ENCODE peak calls at places on chromosomes 3 and 15, in ten cellular contexts. N is progenitor cell of endocrine pancreas; L is AG09319; Z is Daoy; Y is kidney epithelial cell; Q is renal cortical epithelial cell; H is stimulated activated CD4-positive, alpha-beta T cell treated with anti-CD3 and anti-CD28 coated beads, Interleukin-4, amount 100 ng/mL, for 4 hours; P is NCI-H187 treated with DMSO at 0.1 percent for 48 hours; F is CD4-positive, alpha-beta T cell; K is A172. B is an unnamed sample.

GRCh38 chr15:41115652-41116115 is 396 bp downstream of the INO80 start:
- DNase-seq in N (no peak), L (peak; percentile 24), Z (peak; percentile 54), Y (no peak), Q (peak; percentile 23), H (peak; percentile 89), P (no peak), F (peak; percentile 47), K (peak; percentile 36), B (peak; percentile 77)

GRCh38 chr15:73838795-73839565 is 34.4 kb upstream of the TBC1D21 start:
- DNase-seq in N (no peak), L (no peak), Z (peak; percentile 12), Y (no peak), Q (no peak), H (no peak), P (no peak), F (no peak), K (peak; percentile 4), B (peak; percentile 22)

GRCh38 chr15:81785181-81785580 is 260.6 kb downstream of the MEX3B start:
- DNase-seq in N (no peak), L (no peak), Z (no peak), Y (no peak), Q (no peak), H (no peak), P (no peak), F (no peak), K (no peak), B (no peak)

GRCh38 chr3:25103391-25103790 is 324.7 kb upstream of the RARB start:
- DNase-seq in N (no peak), L (no peak), Z (no peak), Y (no peak), Q (no peak), H (no peak), P (no peak), F (no peak), K (no peak), B (no peak)

GRCh38 chr3:167810236-167810635 is 74.7 kb downstream of the SERPINI1 start:
- DNase-seq in N (no peak), L (no peak), Z (no peak), Y (no peak), Q (no peak), H (no peak), P (no peak), F (no peak), K (no peak), B (no peak)

GRCh38 chr3:119885746-119886530 is 104.0 kb downstream of the NR1I2 start:
- DNase-seq in N (no peak), L (no peak), Z (no peak), Y (no peak), Q (peak; percentile 10), H (no peak), P (no peak), F (no peak), K (peak; percentile 46), B (no peak)

GRCh38 chr3:72797773-72798543 is 50.3 kb downstream of the SHQ1 start:
- DNase-seq in N (no peak), L (no peak), Z (peak; percentile 2), Y (no peak), Q (peak; percentile 80), H (no peak), P (peak; percentile 2), F (no peak), K (no peak), B (no peak)

GRCh38 chr3:51681453-51681852 is 10.4 kb downstream of the TEX264 start:
- DNase-seq in N (no peak), L (no peak), Z (no peak), Y (no peak), Q (no peak), H (peak; percentile 62), P (no peak), F (peak; percentile 39), K (peak; percentile 54), B (no peak)

GRCh38 chr15:80861776-80862175 is 82.6 kb downstream of the CEMIP start:
- DNase-seq in N (no peak), L (peak; percentile 16), Z (no peak), Y (no peak), Q (peak; percentile 12), H (no peak), P (no peak), F (no peak), K (no peak), B (no peak)

GRCh38 chr15:71294636-71295241 is 179.5 kb downstream of the THSD4 start:
- DNase-seq in N (no peak), L (peak; percentile 83), Z (peak; percentile 83), Y (peak; percentile 83), Q (peak; percentile 92), H (no peak), P (no peak), F (no peak), K (peak; percentile 93), B (no peak)

GRCh38 chr3:129632056-129632455 is 25.6 kb upstream of the PLXND1 start:
- DNase-seq in N (no peak), L (no peak), Z (no peak), Y (no peak), Q (no peak), H (no peak), P (no peak), F (no peak), K (no peak), B (no peak)

GRCh38 chr3:102024270-102024904 is 175.1 kb downstream of the NFKBIZ start:
- DNase-seq in N (no peak), L (no peak), Z (no peak), Y (no peak), Q (peak; percentile 72), H (peak; percentile 23), P (no peak), F (no peak), K (no peak), B (no peak)

GRCh38 chr15:50797926-50798325 is 32.4 kb upstream of the SPPL2A start:
- DNase-seq in N (no peak), L (no peak), Z (no peak), Y (no peak), Q (no peak), H (no peak), P (no peak), F (no peak), K (no peak), B (no peak)